ENCODE peak calls at places on chromosomes 16 and 17, in six cellular contexts. One of them, this sample, is unnamed.

GRCh38 chr17:2796164-2797140 is at the start of gene RAP1GAP2:
- DNase-seq in transverse colon: peak
- DNase-seq in MCF 10A: no peak
- DNase-seq in lower leg skin: peak
- DNase-seq in GM06990: peak
- DNase-seq in astrocyte of the spinal cord: no peak
- DNase-seq in this sample: no peak

GRCh38 chr16:78669994-78670393 is 570.5 kb downstream of the WWOX start:
- DNase-seq in transverse colon: no peak
- DNase-seq in MCF 10A: peak
- DNase-seq in lower leg skin: no peak
- DNase-seq in GM06990: no peak
- DNase-seq in astrocyte of the spinal cord: peak
- DNase-seq in this sample: no peak

GRCh38 chr16:73065617-73066313 is 17.8 kb upstream of the ZFHX3 start:
- DNase-seq in transverse colon: peak
- DNase-seq in MCF 10A: no peak
- DNase-seq in lower leg skin: peak
- DNase-seq in GM06990: no peak
- DNase-seq in astrocyte of the spinal cord: no peak
- DNase-seq in this sample: no peak

GRCh38 chr16:61131447-61131846 is 904.8 kb downstream of the CDH8 start:
- DNase-seq in transverse colon: no peak
- DNase-seq in MCF 10A: no peak
- DNase-seq in lower leg skin: no peak
- DNase-seq in GM06990: no peak
- DNase-seq in astrocyte of the spinal cord: no peak
- DNase-seq in this sample: no peak

GRCh38 chr16:20610192-20610891 is 34.2 kb upstream of the ACSM2B start:
- DNase-seq in transverse colon: no peak
- DNase-seq in MCF 10A: no peak
- DNase-seq in lower leg skin: no peak
- DNase-seq in GM06990: no peak
- DNase-seq in astrocyte of the spinal cord: no peak
- DNase-seq in this sample: no peak

GRCh38 chr16:60230666-60231065 is 1496.5 kb upstream of the GOT2 start:
- DNase-seq in transverse colon: no peak
- DNase-seq in MCF 10A: no peak
- DNase-seq in lower leg skin: no peak
- DNase-seq in GM06990: no peak
- DNase-seq in astrocyte of the spinal cord: no peak
- DNase-seq in this sample: no peak

GRCh38 chr16:19113577-19114358 is at the start of gene ITPRIPL2:
- DNase-seq in transverse colon: peak
- DNase-seq in MCF 10A: peak
- DNase-seq in lower leg skin: peak
- DNase-seq in GM06990: peak
- DNase-seq in astrocyte of the spinal cord: peak
- DNase-seq in this sample: peak

GRCh38 chr16:6726621-6727020 is 606.0 kb upstream of the RBFOX1 start:
- DNase-seq in transverse colon: no peak
- DNase-seq in MCF 10A: no peak
- DNase-seq in lower leg skin: no peak
- DNase-seq in GM06990: no peak
- DNase-seq in astrocyte of the spinal cord: no peak
- DNase-seq in this sample: no peak

GRCh38 chr17:79837888-79838540 is 1.2 kb downstream of the CBX4 start:
- DNase-seq in transverse colon: peak
- DNase-seq in MCF 10A: no peak
- DNase-seq in lower leg skin: no peak
- DNase-seq in GM06990: peak
- DNase-seq in astrocyte of the spinal cord: no peak
- DNase-seq in this sample: no peak

GRCh38 chr17:28142355-28142754 is 99.9 kb downstream of the NLK start:
- DNase-seq in transverse colon: no peak
- DNase-seq in MCF 10A: no peak
- DNase-seq in lower leg skin: no peak
- DNase-seq in GM06990: no peak
- DNase-seq in astrocyte of the spinal cord: no peak
- DNase-seq in this sample: no peak

GRCh38 chr16:11586856-11587642 is at the start of gene LITAF:
- DNase-seq in transverse colon: peak
- DNase-seq in MCF 10A: peak
- DNase-seq in lower leg skin: peak
- DNase-seq in GM06990: peak
- DNase-seq in astrocyte of the spinal cord: no peak
- DNase-seq in this sample: no peak
- TF ChIP-seq CTCF in transverse colon: no peak
- TF ChIP-seq CTCF in MCF 10A: no peak
- TF ChIP-seq CTCF in lower leg skin: no peak
- TF ChIP-seq CTCF in GM06990: no peak
- TF ChIP-seq CTCF in astrocyte of the spinal cord: no peak
- TF ChIP-seq CTCF in this sample: peak

GRCh38 chr17:75064867-75065561 is 18.0 kb downstream of the KCTD2 start:
- DNase-seq in transverse colon: no peak
- DNase-seq in MCF 10A: no peak
- DNase-seq in lower leg skin: no peak
- DNase-seq in GM06990: no peak
- DNase-seq in astrocyte of the spinal cord: no peak
- DNase-seq in this sample: no peak
- TF ChIP-seq CTCF in transverse colon: no peak
- TF ChIP-seq CTCF in MCF 10A: no peak
- TF ChIP-seq CTCF in lower leg skin: no peak
- TF ChIP-seq CTCF in GM06990: no peak
- TF ChIP-seq CTCF in astrocyte of the spinal cord: no peak
- TF ChIP-seq CTCF in this sample: no peak

DNA sequence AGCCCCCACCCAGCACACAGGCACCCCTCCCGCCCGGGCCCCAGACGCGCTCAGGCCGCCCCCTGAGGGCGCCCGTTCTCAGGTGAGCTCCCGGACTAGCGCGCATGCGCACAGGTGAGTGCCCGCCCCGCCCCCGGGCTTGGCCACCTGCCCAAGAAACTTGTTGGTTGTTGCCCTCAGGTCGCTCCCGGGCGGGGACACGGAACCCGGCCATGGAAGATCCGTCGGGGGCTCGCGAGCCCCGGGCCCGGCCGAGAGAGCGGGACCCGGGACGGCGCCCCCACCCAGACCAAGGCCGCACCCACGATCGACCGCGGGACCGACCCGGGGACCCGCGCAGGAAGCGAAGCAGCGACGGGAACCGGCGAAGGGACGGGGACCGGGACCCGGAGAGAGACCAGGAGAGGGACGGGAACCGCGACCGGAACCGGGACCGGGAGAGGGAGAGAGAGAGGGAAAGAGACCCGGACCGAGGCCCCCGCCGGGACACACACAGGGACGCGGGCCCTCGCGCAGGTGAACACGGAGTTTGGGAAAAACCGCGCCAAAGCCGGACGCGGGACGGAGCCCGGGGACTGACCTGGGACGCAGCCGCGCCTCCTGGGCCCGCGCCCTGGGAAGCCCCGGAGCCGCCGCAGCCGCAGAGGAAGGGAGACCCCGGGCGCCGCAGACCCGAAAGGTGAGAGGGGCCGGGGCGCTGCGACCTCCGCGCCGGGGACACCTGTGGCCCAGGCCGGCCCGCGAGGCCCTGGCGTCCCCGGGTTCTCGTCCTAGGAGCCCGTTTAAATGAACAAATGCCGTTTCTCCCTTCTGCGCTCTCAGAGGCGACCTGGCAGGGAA is at the start of gene MARVELD3:
- DNase-seq in transverse colon: peak
- DNase-seq in MCF 10A: peak
- DNase-seq in lower leg skin: peak
- DNase-seq in GM06990: peak
- DNase-seq in astrocyte of the spinal cord: no peak
- DNase-seq in this sample: peak
- TF ChIP-seq CTCF in transverse colon: no peak
- TF ChIP-seq CTCF in MCF 10A: no peak
- TF ChIP-seq CTCF in lower leg skin: no peak
- TF ChIP-seq CTCF in GM06990: peak
- TF ChIP-seq CTCF in astrocyte of the spinal cord: no peak
- TF ChIP-seq CTCF in this sample: peak

GRCh38 chr17:83195330-83196087 is 116.1 kb downstream of the METRNL start:
- DNase-seq in transverse colon: no peak
- DNase-seq in MCF 10A: peak
- DNase-seq in lower leg skin: peak
- DNase-seq in GM06990: no peak
- DNase-seq in astrocyte of the spinal cord: peak
- DNase-seq in this sample: no peak
- TF ChIP-seq CTCF in transverse colon: no peak
- TF ChIP-seq CTCF in MCF 10A: peak
- TF ChIP-seq CTCF in lower leg skin: no peak
- TF ChIP-seq CTCF in GM06990: no peak
- TF ChIP-seq CTCF in astrocyte of the spinal cord: peak
- TF ChIP-seq CTCF in this sample: peak

DNA sequence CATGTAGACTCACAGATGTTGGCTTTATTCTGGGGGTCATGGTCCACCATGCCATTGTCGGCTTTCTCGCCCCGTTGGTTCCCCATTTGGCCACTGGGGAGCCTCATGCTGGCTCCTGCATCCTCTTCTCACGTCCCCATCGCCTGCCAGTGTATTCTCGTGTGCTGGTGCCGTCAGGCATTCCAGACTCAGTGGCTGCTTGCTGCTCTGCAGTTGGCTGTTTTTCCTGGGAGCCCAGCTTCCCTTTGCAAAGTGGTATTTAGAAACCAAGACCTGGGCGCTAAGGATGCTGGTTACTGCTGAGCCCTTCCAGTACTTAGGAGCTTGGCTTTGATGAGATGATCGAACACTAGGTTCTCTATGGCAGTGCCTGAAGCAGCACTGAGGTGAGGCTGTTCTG is 19.1 kb downstream of the CRAMP1 start:
- DNase-seq in transverse colon: no peak
- DNase-seq in MCF 10A: no peak
- DNase-seq in lower leg skin: no peak
- DNase-seq in GM06990: no peak
- DNase-seq in astrocyte of the spinal cord: no peak
- DNase-seq in this sample: no peak
- TF ChIP-seq CTCF in transverse colon: no peak
- TF ChIP-seq CTCF in MCF 10A: no peak
- TF ChIP-seq CTCF in lower leg skin: no peak
- TF ChIP-seq CTCF in GM06990: no peak
- TF ChIP-seq CTCF in astrocyte of the spinal cord: no peak
- TF ChIP-seq CTCF in this sample: no peak

GRCh38 chr17:32288600-32288999 is 23.0 kb downstream of the RHBDL3 start:
- DNase-seq in transverse colon: no peak
- DNase-seq in MCF 10A: no peak
- DNase-seq in lower leg skin: no peak
- DNase-seq in GM06990: no peak
- DNase-seq in astrocyte of the spinal cord: peak
- DNase-seq in this sample: no peak

GRCh38 chr17:32285770-32286517 is 20.3 kb downstream of the RHBDL3 start:
- DNase-seq in transverse colon: no peak
- DNase-seq in MCF 10A: no peak
- DNase-seq in lower leg skin: no peak
- DNase-seq in GM06990: no peak
- DNase-seq in astrocyte of the spinal cord: no peak
- DNase-seq in this sample: no peak

GRCh38 chr17:32286518-32286900 is 20.9 kb downstream of the RHBDL3 start:
- DNase-seq in transverse colon: no peak
- DNase-seq in MCF 10A: no peak
- DNase-seq in lower leg skin: no peak
- DNase-seq in GM06990: no peak
- DNase-seq in astrocyte of the spinal cord: no peak
- DNase-seq in this sample: no peak

GRCh38 chr17:32289454-32289853 is 23.8 kb downstream of the RHBDL3 start:
- DNase-seq in transverse colon: no peak
- DNase-seq in MCF 10A: no peak
- DNase-seq in lower leg skin: no peak
- DNase-seq in GM06990: no peak
- DNase-seq in astrocyte of the spinal cord: no peak
- DNase-seq in this sample: no peak

DNA sequence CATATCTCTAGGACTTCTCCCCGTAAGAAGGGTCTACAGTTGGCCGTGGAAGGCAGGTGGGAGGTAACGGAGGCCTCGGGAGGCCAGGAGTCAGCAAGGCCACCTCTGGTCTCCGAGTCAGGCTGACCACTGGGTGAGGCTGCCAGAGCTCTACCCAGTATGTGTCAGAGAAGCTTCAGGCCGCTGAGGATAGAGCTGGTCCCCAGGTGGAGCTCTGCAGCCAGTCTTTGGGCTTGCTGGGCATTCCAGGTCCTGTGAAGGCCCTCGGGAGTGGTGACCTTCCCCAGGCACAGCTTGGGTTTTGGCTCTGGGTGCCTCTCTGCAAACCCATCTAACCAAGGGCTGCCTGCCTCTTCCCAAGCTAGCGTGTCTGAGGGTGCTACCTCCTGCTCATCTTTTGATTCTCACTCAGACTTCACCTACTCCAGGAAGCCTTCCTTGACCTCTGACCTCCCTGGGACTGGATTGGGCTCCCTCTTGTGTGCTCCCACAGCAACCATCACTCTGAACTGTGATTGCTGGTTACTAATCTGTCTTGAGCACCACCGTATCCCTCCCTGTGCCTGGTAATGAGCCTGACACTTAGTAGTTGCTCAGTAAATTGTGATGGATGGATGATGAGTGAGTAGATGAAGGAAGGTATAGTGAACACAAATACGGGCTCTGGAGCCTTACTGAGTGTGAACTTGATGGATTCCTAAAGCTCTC is 22.3 kb downstream of the RHBDL3 start:
- DNase-seq in transverse colon: no peak
- DNase-seq in MCF 10A: no peak
- DNase-seq in lower leg skin: no peak
- DNase-seq in GM06990: no peak
- DNase-seq in astrocyte of the spinal cord: no peak
- DNase-seq in this sample: no peak
- TF ChIP-seq CTCF in transverse colon: no peak
- TF ChIP-seq CTCF in MCF 10A: no peak
- TF ChIP-seq CTCF in lower leg skin: no peak
- TF ChIP-seq CTCF in GM06990: no peak
- TF ChIP-seq CTCF in astrocyte of the spinal cord: no peak
- TF ChIP-seq CTCF in this sample: no peak

This sample was measured in bronchial epithelial cell.